ENCODE peak calls at places on chromosome 12, in five cellular contexts. M is osteocyte, X is AG04450, V is RWPE1, G is putamen. Z is an unnamed sample.

GRCh38 chr12:107106241-107107025 is 13.1 kb upstream of the CRY1 start:
- DNase-seq in M (no peak), X (no peak), G (no peak), V (no peak), Z (no peak)

GRCh38 chr12:56565510-56566101 is 44.0 kb downstream of the RBMS2 start:
- DNase-seq in X (peak), M (no peak), G (peak), V (no peak), Z (peak)

GRCh38 chr12:42130670-42131402 is 13.8 kb downstream of the GXYLT1 start:
- DNase-seq in X (no peak), V (no peak), G (no peak), M (no peak), Z (no peak)

GRCh38 chr12:2286051-2286450 is 233.3 kb downstream of the CACNA1C start:
- DNase-seq in M (no peak), G (no peak), V (no peak), X (no peak), Z (no peak)

GRCh38 chr12:11576104-11576503 is 73.4 kb upstream of the ETV6 start:
- DNase-seq in M (no peak), V (peak), X (no peak), G (no peak), Z (no peak)

GRCh38 chr12:25959069-25959961 is 833 bp downstream of the RASSF8 start:
- DNase-seq in M (peak), V (peak), G (peak), X (peak), Z (no peak)

GRCh38 chr12:78403136-78403535 is 461.4 kb upstream of the SYT1 start:
- DNase-seq in V (peak), M (no peak), X (no peak), G (no peak), Z (no peak)

GRCh38 chr12:117119592-117120198 is 20.5 kb upstream of the TESC start:
- DNase-seq in V (peak), X (no peak), G (no peak), M (no peak), Z (no peak)

GRCh38 chr12:45234134-45234865 is 18.4 kb downstream of the ANO6 start:
- DNase-seq in M (no peak), X (peak), G (peak), V (peak), Z (no peak)

GRCh38 chr12:132003846-132004245 is 54.1 kb downstream of the EP400 start:
- DNase-seq in V (no peak), M (no peak), G (no peak), X (peak), Z (no peak)

GRCh38 chr12:120142231-120142877 is 25.8 kb upstream of the RAB35 start:
- DNase-seq in X (no peak), V (no peak), M (no peak), G (no peak), Z (no peak)

Z was measured in HL-60.